ENCODE peak calls at places on chromosomes 4 and X, in eight cellular contexts. J is HCT116, A is K562, W is prostate gland, M is breast epithelium, Y is upper lobe of left lung, H is tibial nerve, R is right lobe of liver. T is an unnamed sample.

GRCh38 chr4:177001271-177002175 is 208.8 kb upstream of the VEGFC start:
- DNase-seq in J (no peak), A (no peak), W (no peak), M (no peak), Y (no peak), H (no peak), R (no peak), T (no peak)

GRCh38 chr4:158810487-158811215 is 41.8 kb downstream of the FNIP2 start:
- DNase-seq in J (peak; percentile 8), A (no peak), W (peak; percentile 68), M (no peak), Y (peak; percentile 70), H (peak; percentile 53), R (no peak), T (no peak)

GRCh38 chrX:134658002-134658401 is 269 bp downstream of the PLAC1 start:
- DNase-seq in J (no peak), A (no peak), W (no peak), M (no peak), Y (no peak), H (no peak), R (no peak), T (no peak)

GRCh38 chr4:165656829-165657467 is 216.1 kb upstream of the TLL1 start:
- DNase-seq in J (no peak), A (no peak), W (no peak), M (no peak), Y (no peak), H (no peak), R (no peak), T (no peak)

GRCh38 chrX:45801554-45801953 is 600.9 kb upstream of the DIPK2B start:
- DNase-seq in J (no peak), A (no peak), W (no peak), M (no peak), Y (no peak), H (no peak), R (no peak), T (peak; percentile 4)

GRCh38 chr4:8205749-8206611 is 6.9 kb downstream of the SH3TC1 start:
- DNase-seq in J (no peak), A (no peak), W (peak; percentile 57), M (no peak), Y (no peak), H (no peak), R (no peak), T (no peak)

GRCh38 chr4:148515248-148515647 is 73.0 kb upstream of the NR3C2 start:
- DNase-seq in J (peak; percentile 21), A (no peak), W (no peak), M (no peak), Y (no peak), H (no peak), R (no peak), T (no peak)

GRCh38 chrX:119359618-119360382 is 39.3 kb upstream of the SLC25A43 start:
- DNase-seq in J (no peak), A (no peak), W (no peak), M (no peak), Y (no peak), H (no peak), R (peak; percentile 51), T (no peak)

GRCh38 chr4:84403656-84404055 is 95.4 kb downstream of the NKX6-1 start:
- DNase-seq in J (no peak), A (no peak), W (no peak), M (no peak), Y (no peak), H (no peak), R (no peak), T (no peak)

GRCh38 chrX:47285762-47286320 is 53.0 kb downstream of the USP11 start:
- DNase-seq in J (no peak), A (no peak), W (no peak), M (no peak), Y (no peak), H (no peak), R (no peak), T (no peak)

GRCh38 chrX:11427082-11428033 is 134.1 kb downstream of the AMELX start:
- DNase-seq in J (no peak), A (peak; percentile 67), W (peak; percentile 45), M (no peak), Y (no peak), H (peak; percentile 29), R (no peak), T (peak; percentile 74)

GRCh38 chr4:26248647-26249046 is 72.2 kb upstream of the RBPJ start:
- DNase-seq in J (no peak), A (no peak), W (no peak), M (no peak), Y (no peak), H (peak; percentile 62), R (no peak), T (no peak)

DNA sequence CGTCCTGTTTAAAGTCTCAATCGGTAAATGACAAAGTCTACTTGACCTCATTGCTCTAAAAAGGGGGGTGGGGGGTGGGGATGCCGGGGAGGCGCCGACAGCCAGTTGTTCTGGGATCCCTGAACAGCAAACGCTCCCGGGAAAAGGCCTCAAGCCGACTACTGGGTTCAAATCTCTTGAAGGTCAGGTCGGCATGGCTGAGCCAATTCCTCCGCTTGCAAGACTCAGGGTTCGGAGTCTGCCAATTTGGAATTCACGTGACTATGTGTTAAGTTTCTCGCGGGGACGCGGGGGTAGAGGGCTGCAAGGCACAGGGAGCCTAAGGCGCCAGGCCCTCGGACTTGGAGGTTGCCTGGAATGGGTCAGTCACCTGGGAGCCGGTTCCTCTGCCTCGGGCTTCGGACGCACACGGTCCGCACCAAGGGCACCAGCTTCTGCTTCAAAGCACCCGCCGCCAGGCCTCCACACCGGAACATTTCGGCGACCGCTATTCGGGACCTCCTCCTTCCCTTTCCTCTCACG is 399 bp downstream of the AIFM1 start:
- DNase-seq in J (no peak), A (no peak), W (no peak), M (peak; percentile 50), Y (no peak), H (no peak), R (no peak), T (peak; percentile 74)
- TF ChIP-seq POLR2A in J (no peak), A (no peak), W (no peak), M (no peak), Y (no peak), H (no peak), R (no peak), T (no peak)

DNA sequence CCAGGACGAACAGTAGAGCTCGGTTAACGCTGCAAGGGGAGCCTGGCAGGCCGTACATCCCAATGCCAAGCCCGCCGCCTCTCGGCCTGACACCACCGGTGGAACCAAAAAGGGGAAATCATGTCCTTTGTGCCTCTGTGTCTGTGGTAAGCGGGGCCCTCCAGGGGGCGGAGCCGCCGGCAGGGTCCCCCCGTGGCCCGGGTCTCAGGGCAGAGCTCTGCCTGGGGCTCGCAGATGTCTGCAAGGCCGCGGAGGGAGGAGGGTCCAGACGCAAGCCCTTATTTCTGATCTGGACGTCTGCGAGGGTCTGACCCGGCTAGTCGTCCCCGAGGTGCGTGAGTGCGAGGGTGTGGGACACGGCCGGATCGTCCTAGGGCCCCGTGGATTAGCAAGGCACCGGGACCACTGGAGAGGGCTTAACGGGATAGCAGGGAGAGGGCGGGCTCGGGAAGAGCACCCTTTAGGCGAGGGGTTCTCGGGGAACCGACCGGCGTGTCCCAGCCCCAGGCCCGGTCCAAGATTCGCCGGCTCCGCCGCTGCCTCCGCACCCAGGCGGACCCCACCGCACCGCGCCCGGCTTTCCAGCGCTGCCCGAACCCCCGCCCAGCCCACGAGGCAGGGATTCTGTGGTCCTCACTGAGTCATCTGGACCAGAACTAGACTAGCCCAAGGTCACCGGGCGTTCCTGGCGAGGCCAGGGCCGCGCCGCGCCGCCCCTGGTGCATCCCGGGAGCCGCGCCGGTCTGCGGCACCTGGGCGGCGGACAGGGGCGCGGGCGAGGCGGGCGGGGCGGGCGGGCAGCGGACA is 858 bp upstream of the FAM193A start:
- DNase-seq in J (no peak), A (peak; percentile 53), W (peak; percentile 12), M (no peak), Y (peak; percentile 55), H (peak; percentile 20), R (no peak), T (peak; percentile 55)
- TF ChIP-seq POLR2A in J (no peak), A (peak; percentile 70), W (no peak), M (no peak), Y (no peak), H (peak; percentile 15), R (peak; percentile 73), T (no peak)

GRCh38 chrX:43661521-43662240 is 5.6 kb downstream of the MAOA start:
- DNase-seq in J (no peak), A (no peak), W (no peak), M (no peak), Y (no peak), H (peak; percentile 16), R (no peak), T (no peak)

GRCh38 chrX:43664258-43664657 is 8.2 kb downstream of the MAOA start:
- DNase-seq in J (no peak), A (no peak), W (no peak), M (no peak), Y (no peak), H (no peak), R (no peak), T (no peak)

GRCh38 chrX:43664708-43665107 is 8.6 kb downstream of the MAOA start:
- DNase-seq in J (no peak), A (no peak), W (no peak), M (no peak), Y (no peak), H (no peak), R (no peak), T (no peak)

GRCh38 chrX:43666301-43666912 is 10.3 kb downstream of the MAOA start:
- DNase-seq in J (no peak), A (no peak), W (no peak), M (no peak), Y (no peak), H (no peak), R (no peak), T (no peak)

DNA sequence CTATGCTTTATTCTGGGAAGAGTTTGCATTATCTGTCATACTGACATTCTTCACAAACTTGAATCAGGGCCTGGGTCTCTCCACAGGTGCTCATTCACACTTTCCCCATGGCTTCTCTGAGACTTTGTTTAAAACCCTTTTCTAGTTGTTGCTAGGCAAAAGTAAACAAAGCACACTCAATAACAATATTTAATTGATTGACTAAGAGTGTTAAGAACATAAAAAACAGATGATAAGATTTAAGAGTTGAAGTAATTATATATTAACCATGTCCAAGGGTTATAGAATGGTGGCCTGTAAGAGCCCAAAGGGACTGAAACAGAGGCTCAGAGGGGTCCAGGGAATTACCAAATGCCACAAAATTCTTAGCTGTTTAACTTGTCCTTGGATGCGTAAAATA is 7.1 kb downstream of the MAOA start:
- DNase-seq in J (no peak), A (no peak), W (no peak), M (no peak), Y (no peak), H (no peak), R (no peak), T (no peak)
- TF ChIP-seq POLR2A in J (no peak), A (no peak), W (no peak), M (no peak), Y (no peak), H (no peak), R (no peak), T (no peak)

DNA sequence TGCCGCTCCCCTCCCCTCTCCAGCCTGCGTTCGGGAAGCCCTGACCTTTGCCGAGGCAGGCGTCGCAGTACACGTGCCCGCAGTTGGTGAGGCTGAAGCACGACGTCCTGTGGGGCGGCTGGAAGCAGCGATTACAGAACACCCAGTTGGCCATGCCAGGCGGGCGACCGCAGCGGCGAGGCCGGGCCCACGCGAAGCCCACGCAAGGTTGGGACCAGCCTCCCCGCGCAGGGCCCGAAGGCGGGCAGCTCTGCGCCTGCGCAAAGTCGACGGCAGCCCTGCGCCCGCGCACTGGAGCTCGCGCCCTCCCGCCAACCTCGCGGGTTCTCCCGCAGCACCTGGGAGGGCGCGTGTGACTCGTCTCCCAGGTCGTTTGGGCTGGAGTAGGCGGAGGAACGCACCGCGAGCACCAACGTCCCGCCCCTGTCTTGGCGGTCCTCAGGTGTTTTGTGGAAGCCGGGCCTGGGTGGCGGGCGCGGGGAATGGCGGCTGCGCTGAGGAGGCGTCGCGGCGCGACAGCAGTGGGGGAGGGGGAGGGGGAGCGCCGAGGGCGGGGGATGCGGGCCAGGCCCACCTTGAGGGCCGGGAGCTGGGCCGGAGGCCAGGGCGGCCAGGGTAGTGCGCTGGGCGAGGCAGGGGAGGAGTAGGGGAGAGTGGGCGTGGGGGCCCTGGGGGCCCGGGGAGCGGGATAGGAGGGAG is at the start of gene RNF212:
- DNase-seq in J (no peak), A (no peak), W (no peak), M (no peak), Y (no peak), H (no peak), R (no peak), T (no peak)
- TF ChIP-seq POLR2A in J (no peak), A (no peak), W (no peak), M (no peak), Y (no peak), H (no peak), R (no peak), T (no peak)